ENCODE peak calls at places on chromosomes 1 and 21, in five cellular contexts. E, N, C, B and A are unnamed samples.

GRCh38 chr1:243882276-243882675 is 32.2 kb upstream of the AKT3 start:
- DNase-seq in E (no peak), N (peak), C (no peak), B (peak), A (peak)

GRCh38 chr21:45555557-45556301 is 13.5 kb upstream of the SLC19A1 start:
- DNase-seq in E (peak), N (peak), C (peak), B (peak), A (peak)

GRCh38 chr1:170267317-170267716 is 121.6 kb downstream of the NTMT2 start:
- DNase-seq in E (no peak), N (no peak), C (no peak), B (no peak), A (peak)

GRCh38 chr1:197806718-197807117 is 31.4 kb upstream of the DENND1B start:
- DNase-seq in E (no peak), N (no peak), C (no peak), B (no peak), A (no peak)

GRCh38 chr1:212566522-212567479 is 41.8 kb upstream of the ATF3 start:
- DNase-seq in E (peak), N (peak), C (peak), B (peak), A (no peak)

GRCh38 chr1:45846931-45847330 is 43.5 kb downstream of the MAST2 start:
- DNase-seq in E (no peak), N (peak), C (no peak), B (no peak), A (no peak)

GRCh38 chr1:14578156-14578555 is 20.3 kb upstream of the KAZN start:
- DNase-seq in E (no peak), N (peak), C (no peak), B (no peak), A (no peak)

GRCh38 chr1:41712687-41713086 is 206.0 kb downstream of the HIVEP3 start:
- DNase-seq in E (no peak), N (peak), C (peak), B (no peak), A (no peak)

GRCh38 chr1:12113433-12114339 is 50.6 kb downstream of the TNFRSF8 start:
- DNase-seq in E (no peak), N (peak), C (no peak), B (no peak), A (peak)

GRCh38 chr1:184513421-184513820 is 126.6 kb downstream of the C1orf21 start:
- DNase-seq in E (no peak), N (no peak), C (no peak), B (no peak), A (no peak)

DNA sequence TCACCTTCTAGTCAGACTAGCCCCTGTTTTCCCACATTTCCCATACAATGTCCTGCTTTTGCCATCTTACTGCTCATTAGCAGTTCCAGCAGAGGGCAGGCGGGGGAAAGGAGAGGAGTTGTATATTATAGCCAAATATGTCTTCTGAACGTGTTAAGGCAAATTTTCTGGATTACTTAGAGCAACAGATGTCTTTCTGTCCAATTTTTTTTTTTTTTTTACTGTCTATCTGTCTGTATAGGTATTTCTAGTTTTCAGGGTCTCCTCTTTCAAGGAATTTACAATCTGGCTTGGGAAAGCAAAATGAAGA is 30.0 kb upstream of the DDAH1 start:
- DNase-seq in E (no peak), N (peak), C (no peak), B (peak), A (peak)
- H3K27ac ChIP-seq in E (no peak), N (peak), C (no peak), B (peak), A (no peak)

DNA sequence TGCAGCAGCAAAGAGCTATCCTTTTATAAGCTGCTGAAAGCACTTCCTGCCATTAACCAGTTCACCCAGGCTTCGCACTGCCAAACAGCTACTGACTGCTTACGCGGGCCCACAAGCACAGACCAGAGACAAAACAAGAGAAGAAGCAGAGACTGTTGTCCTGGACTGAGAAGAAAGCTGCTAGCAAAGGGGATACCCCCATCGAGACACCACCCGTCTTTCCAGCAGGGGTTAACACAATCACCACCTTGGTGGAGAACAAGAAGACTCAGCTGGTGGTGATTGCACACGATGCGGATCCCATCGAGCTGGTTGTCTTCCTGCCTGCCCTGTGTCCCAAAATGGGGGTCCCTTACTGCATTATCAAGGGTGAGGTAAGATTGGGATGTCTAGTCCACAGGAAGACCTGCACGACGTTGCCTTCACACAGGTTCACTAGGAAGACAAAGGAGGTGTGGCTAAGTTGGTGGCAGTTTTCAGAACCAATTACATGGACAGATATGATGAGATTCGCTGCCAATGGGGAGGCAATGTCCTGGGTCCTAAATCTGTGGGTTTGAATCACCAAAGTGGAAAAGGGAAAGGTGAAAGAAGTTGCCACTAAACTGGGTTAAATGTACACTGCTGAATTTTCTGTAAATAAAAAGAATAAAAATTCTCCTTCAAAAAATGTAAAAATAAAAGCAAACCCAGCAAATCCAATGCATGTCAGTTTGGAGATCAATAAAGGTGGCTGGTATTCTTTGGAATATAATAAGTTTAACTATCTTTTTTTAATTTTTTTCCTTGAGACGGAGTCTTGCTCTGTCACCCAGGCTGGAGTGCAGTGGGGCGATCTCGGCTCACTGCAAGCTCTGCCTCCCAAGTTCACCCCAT is 1.2 kb downstream of the FMO5 start:
- DNase-seq in E (no peak), N (no peak), C (no peak), B (no peak), A (no peak)
- H3K27ac ChIP-seq in E (no peak), N (no peak), C (peak), B (no peak), A (no peak)

GRCh38 chr21:33858672-33859372 is 56.8 kb downstream of the ATP5PO start:
- DNase-seq in E (no peak), N (no peak), C (no peak), B (no peak), A (no peak)
- H3K27ac ChIP-seq in E (no peak), N (no peak), C (no peak), B (no peak), A (no peak)

DNA sequence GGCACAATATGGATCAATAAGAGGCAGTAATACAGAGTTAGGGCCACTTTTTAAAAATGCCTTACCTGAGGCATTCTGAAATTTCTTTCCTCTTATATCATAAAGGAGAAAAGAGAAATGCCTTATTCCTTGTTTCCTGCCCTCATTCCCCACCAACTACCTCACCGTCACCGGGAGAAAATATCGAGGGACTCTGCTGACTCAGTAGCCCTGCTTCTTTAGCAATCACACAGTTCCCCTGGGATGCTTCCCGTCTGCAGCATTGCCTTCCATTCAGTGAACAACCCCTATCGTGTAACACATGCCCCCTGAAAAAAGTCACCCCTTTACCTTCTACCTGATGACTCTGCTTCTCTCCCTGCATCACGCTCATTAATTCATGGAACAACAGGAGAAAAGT is 50.9 kb downstream of the WDR64 start:
- DNase-seq in E (no peak), N (peak), C (no peak), B (no peak), A (no peak)
- H3K27ac ChIP-seq in E (no peak), N (peak), C (no peak), B (peak), A (no peak)

DNA sequence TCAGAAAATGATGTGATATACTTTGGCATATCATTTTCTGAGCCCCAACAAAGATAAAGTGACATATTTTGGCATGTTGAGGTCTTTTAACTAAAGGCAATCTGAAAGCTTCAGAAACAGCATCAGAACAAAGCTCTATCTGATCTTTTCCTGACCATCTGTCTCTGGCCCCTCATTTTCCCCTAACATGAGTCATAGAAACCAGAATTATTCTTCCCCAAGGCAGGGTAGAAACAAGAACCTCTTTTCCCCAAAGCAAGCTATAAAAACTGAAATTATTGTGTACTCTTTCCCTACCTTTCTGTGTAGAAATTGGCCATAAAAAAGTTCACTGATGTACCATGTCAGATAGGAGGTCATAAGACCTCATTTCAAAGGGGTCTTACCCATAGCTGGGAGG is 48.7 kb upstream of the PLA2G4A start:
- DNase-seq in E (no peak), N (no peak), C (no peak), B (no peak), A (no peak)
- H3K27ac ChIP-seq in E (no peak), N (no peak), C (no peak), B (no peak), A (no peak)

DNA sequence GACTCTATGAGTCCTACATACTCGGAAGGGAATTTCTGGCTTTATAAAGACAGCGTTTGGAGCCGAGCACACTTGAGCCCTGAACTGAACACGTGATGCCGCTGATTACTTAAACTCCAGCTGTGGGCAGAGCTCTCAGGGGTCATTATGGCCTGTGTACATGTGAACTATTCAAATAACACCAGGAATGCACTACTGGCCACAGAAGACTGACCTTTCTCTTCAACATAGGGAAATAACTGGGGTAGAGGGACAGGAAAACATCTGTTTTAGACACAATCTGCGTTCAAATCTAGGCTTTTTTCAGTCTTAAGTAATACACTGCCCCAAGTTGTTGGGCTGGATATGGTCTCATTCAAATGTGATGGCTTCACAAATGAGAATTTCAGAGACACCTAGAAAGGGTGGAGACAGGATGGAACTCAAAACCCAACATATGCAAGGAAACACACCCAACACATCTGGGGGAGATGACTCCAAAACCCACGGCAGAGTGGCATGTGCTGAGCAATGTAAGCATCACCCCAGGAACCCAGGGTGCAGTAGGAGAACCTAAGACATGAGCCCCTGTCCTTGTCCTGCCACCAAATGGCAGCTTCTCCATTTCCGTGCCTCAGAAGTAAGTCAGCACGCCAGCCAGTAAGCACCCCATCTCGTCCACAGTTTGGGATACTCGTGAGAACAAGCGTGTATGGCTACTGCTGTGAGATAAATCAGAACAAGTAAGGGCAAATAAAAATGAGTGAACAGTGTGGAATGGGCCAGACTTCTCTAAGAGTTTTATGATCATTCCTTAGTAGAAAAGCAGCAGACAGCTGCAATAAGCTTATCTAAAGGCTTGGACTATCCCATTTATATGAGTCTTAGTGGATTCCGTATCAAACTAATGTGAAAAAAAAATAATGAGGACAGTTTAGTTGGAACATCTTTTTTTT is 24.9 kb downstream of the NID1 start:
- DNase-seq in E (no peak), N (no peak), C (no peak), B (no peak), A (peak)
- H3K27ac ChIP-seq in E (no peak), N (no peak), C (no peak), B (no peak), A (no peak)

DNA sequence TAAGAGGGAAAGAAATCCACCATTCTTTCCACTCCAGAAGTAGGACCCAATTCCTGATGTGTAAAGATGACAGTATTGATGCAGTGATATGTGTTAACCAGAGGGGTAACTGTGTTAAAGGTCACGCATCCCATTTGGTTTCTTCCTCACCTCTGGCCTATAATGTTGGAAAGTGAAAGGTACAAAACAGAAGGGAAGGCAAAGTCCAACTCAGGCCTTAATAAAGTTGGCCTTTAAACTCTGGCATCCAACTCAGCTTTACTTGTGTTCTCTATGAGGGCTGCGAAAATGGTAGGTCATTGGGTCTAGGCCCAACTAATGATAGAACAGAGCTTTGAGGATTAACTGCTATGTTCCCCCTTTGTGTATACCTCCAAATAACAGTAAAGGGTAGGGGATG is 17.9 kb downstream of the CYP2J2 start:
- DNase-seq in E (no peak), N (no peak), C (no peak), B (no peak), A (no peak)
- H3K27ac ChIP-seq in E (no peak), N (no peak), C (no peak), B (no peak), A (no peak)

DNA sequence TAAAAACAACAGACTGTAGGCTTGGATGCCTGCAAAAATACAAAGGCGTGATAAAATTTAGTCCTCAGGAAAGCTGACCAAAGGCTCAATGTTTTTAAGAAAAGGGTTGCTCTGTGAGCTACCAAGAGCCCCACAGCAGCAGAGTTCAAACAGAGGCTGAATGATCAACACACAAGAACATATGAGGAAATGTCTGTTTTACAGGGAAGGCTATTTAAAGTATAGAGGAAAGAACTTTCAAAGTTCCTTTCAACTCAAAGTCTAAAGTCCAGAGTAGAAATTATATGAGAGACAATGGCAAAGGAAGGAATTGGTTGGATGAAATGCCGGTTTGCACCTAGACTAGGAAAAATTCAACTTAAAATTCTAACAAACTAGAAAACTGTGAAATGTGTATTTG is 8.6 kb downstream of the CLSTN1 start:
- DNase-seq in E (no peak), N (no peak), C (no peak), B (no peak), A (no peak)
- H3K27ac ChIP-seq in E (no peak), N (no peak), C (peak), B (no peak), A (peak)

GRCh38 chr1:53982034-53982761 is 35.8 kb downstream of the LDLRAD1 start:
- DNase-seq in E (no peak), N (peak), C (peak), B (no peak), A (peak)

GRCh38 chr1:53981220-53981619 is 35.1 kb downstream of the LRRC42 start:
- DNase-seq in E (no peak), N (no peak), C (no peak), B (no peak), A (no peak)

GRCh38 chr1:53984701-53985100 is 33.3 kb downstream of the LDLRAD1 start:
- DNase-seq in E (no peak), N (no peak), C (no peak), B (no peak), A (no peak)

GRCh38 chr1:53979712-53980450 is 33.7 kb downstream of the LRRC42 start:
- DNase-seq in E (no peak), N (no peak), C (no peak), B (no peak), A (no peak)

GRCh38 chr1:53982762-53983101 is 35.3 kb downstream of the LDLRAD1 start:
- DNase-seq in E (no peak), N (no peak), C (no peak), B (no peak), A (no peak)
- H3K27ac ChIP-seq in E (no peak), N (no peak), C (peak), B (no peak), A (no peak)

GRCh38 chr21:38487906-38488639 is 10.2 kb downstream of the ERG start:
- DNase-seq in E (no peak), N (peak), C (no peak), B (no peak), A (no peak)

GRCh38 chr21:38489729-38490128 is 8.5 kb downstream of the ERG start:
- DNase-seq in E (no peak), N (no peak), C (no peak), B (no peak), A (no peak)

GRCh38 chr21:38490411-38491020 is 7.8 kb downstream of the ERG start:
- DNase-seq in E (no peak), N (no peak), C (no peak), B (no peak), A (no peak)

GRCh38 chr21:38489283-38489677 is 9.0 kb downstream of the ERG start:
- DNase-seq in E (no peak), N (peak), C (no peak), B (no peak), A (no peak)

GRCh38 chr21:38488640-38489282 is 9.5 kb downstream of the ERG start:
- DNase-seq in E (no peak), N (peak), C (no peak), B (no peak), A (no peak)
- H3K27ac ChIP-seq in E (no peak), N (peak), C (no peak), B (no peak), A (no peak)